ENCODE peak calls at places on chromosomes 11 and 22, in four cellular contexts. W is stimulated activated CD4-positive, alpha-beta T cell treated with anti-CD3 and anti-CD28 coated beads, Interleukin-4, amount 100 ng/mL, for 48 hours; L is stomach; N is activated naive CD4-positive, alpha-beta T cell treated with anti-CD3 and anti-CD28 coated beads for 36 hours. H is an unnamed sample.

GRCh38 chr11:37557990-37558389 is 960.0 kb upstream of the RAG2 start:
- DNase-seq in W (no peak), L (no peak), N (no peak), H (no peak)

GRCh38 chr11:130131957-130132850 is 27.4 kb upstream of the ST14 start:
- DNase-seq in W (no peak), L (peak), N (peak), H (peak)

GRCh38 chr11:14423633-14424032 is 64.7 kb upstream of the RRAS2 start:
- DNase-seq in W (no peak), L (no peak), N (no peak), H (no peak)

GRCh38 chr11:65129649-65130441 is 4.5 kb downstream of the SYVN1 start:
- DNase-seq in W (no peak), L (no peak), N (no peak), H (no peak)

GRCh38 chr11:126485021-126485781 is 129.7 kb downstream of the ST3GAL4 start:
- DNase-seq in W (no peak), L (no peak), N (no peak), H (no peak)

GRCh38 chr22:43592470-43592869 is 180.7 kb downstream of the MPPED1 start:
- DNase-seq in W (no peak), L (no peak), N (no peak), H (no peak)

GRCh38 chr11:44316388-44317240 is 6.7 kb upstream of the ALX4 start:
- DNase-seq in W (no peak), L (no peak), N (no peak), H (no peak)

GRCh38 chr22:23357028-23357427 is 176.7 kb downstream of the BCR start:
- DNase-seq in W (no peak), L (no peak), N (no peak), H (no peak)

GRCh38 chr11:7449196-7449840 is 36.0 kb upstream of the OLFML1 start:
- DNase-seq in W (no peak), L (no peak), N (no peak), H (no peak)

GRCh38 chr11:120410622-120411380 is 74.6 kb downstream of the ARHGEF12 start:
- DNase-seq in W (no peak), L (no peak), N (no peak), H (no peak)

GRCh38 chr11:44315947-44316387 is 6.0 kb upstream of the ALX4 start:
- DNase-seq in W (no peak), L (no peak), N (no peak), H (no peak)

GRCh38 chr11:71223671-71224660 is 28.4 kb downstream of the SHANK2 start:
- DNase-seq in W (no peak), L (no peak), N (no peak), H (no peak)